ENCODE peak calls at places on chromosome 1, in four cellular contexts. P is GM23338, R is OCI-LY7, X is pancreas. U is an unnamed sample.

GRCh38 chr1:7470904-7471638 is 300.0 kb upstream of the VAMP3 start:
- DNase-seq in R (no peak), P (no peak), X (no peak), U (peak; percentile 89)

GRCh38 chr1:180178511-180179161 is 24.0 kb downstream of the QSOX1 start:
- DNase-seq in P (peak; percentile 85), R (peak; percentile 61), X (peak; percentile 90), U (peak; percentile 66)

GRCh38 chr1:234893725-234894630 is 234.7 kb downstream of the TOMM20 start:
- DNase-seq in R (no peak), P (no peak), X (no peak), U (no peak)

GRCh38 chr1:226457307-226457712 is 49.4 kb upstream of the PARP1 start:
- DNase-seq in R (no peak), P (peak; percentile 93), X (no peak), U (no peak)

GRCh38 chr1:29344336-29344735 is 108.0 kb downstream of the PTPRU start:
- DNase-seq in P (peak; percentile 30), R (no peak), X (no peak), U (no peak)

GRCh38 chr1:33140153-33141149 is 41.4 kb downstream of the TRIM62 start:
- DNase-seq in X (no peak), R (no peak), P (peak; percentile 71), U (no peak)

GRCh38 chr1:186763107-186763506 is 65.6 kb upstream of the PLA2G4A start:
- DNase-seq in P (no peak), X (no peak), R (no peak), U (no peak)

GRCh38 chr1:244388961-244389360 is 62.7 kb downstream of the ADSS2 start:
- DNase-seq in R (no peak), X (no peak), P (no peak), U (no peak)

GRCh38 chr1:9121891-9122409 is 7.0 kb downstream of the GPR157 start:
- DNase-seq in P (no peak), R (no peak), X (no peak), U (no peak)

DNA sequence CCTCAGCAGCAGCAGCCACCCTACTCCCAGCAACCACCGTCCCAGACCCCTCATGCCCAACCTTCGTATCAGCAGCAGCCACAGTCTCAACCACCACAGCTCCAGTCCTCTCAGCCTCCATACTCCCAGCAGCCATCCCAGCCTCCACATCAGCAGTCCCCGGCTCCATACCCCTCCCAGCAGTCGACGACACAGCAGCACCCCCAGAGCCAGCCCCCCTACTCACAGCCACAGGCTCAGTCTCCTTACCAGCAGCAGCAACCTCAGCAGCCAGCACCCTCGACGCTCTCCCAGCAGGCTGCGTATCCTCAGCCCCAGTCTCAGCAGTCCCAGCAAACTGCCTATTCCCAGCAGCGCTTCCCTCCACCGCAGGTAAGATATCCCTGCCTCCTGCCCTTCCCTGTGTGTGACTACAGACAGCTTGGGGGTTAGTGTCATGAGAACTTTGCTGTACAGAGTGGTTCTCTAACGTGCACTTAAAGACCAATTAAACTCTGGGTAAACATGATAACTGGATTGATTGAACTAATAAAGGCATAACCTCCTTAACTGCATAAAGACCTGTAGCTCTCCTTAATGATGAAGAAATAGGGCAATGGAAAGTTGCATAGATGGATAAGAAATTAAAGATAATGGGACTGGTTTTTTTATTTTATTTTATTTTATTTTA is 35.6 kb downstream of the ARID1A start:
- DNase-seq in R (no peak), P (no peak), X (no peak), U (no peak)
- H3K36me3 ChIP-seq in R (peaks cover 96% of the 10 kb centered on the region), P (peaks cover 56% of the 10 kb centered on the region), X (no peaks in the 10 kb centered on the region), U (peaks cover 50% of the 10 kb centered on the region)

GRCh38 chr1:246544001-246544400 is 22.1 kb downstream of the TFB2M start:
- DNase-seq in X (no peak), R (no peak), P (no peak), U (no peak)

GRCh38 chr1:246537441-246537840 is 28.6 kb downstream of the TFB2M start:
- DNase-seq in X (no peak), P (no peak), R (no peak), U (no peak)

GRCh38 chr1:246537887-246538286 is 28.2 kb downstream of the TFB2M start:
- DNase-seq in R (no peak), P (no peak), X (no peak), U (no peak)

DNA sequence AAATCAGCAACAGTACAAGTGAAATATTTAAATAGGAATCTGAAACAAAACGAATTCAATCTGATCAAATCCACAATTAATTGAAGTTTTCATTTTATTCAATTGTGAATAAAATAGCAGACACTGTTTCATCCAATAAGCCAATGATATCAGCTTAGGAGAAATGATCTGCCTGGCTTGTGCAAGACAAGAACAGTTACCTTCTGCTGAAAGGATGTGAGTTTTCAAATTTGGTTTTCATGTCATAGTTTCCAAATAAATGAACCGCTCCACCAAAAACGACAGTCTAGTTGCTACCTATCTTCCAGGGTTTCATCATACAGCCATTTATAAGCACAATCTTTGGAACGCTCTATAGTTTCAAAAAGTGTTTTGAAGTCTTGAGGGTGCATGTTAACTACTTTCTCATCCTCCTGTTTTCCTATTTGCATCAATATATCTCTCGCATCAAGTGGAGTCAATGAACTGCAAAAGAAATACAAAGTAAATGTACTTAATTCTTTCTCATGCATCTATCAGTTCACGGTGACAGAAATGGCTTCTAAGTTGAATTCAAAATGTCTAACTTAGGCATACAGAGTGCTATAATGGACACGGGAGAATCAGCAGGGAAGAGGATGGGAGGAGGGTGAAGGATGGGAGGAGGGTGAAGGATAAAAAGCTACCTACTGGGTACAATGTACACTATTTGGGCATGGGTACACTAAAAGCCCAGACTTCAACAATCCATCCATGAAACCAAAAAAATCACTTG is 25.1 kb downstream of the TFB2M start:
- DNase-seq in R (no peak), P (no peak), X (no peak), U (no peak)
- H3K36me3 ChIP-seq in R (peaks cover 67% of the 10 kb centered on the region), P (peaks cover 21% of the 10 kb centered on the region), X (no peaks in the 10 kb centered on the region), U (peaks cover 19% of the 10 kb centered on the region)

GRCh38 chr1:27592191-27592590 is 11.8 kb downstream of the AHDC1 start:
- DNase-seq in X (no peak), P (no peak), R (no peak), U (no peak)
- H3K36me3 ChIP-seq in X (no peaks in the 10 kb centered on the region), P (no peaks in the 10 kb centered on the region), R (no peaks in the 10 kb centered on the region), U (no peaks in the 10 kb centered on the region)

DNA sequence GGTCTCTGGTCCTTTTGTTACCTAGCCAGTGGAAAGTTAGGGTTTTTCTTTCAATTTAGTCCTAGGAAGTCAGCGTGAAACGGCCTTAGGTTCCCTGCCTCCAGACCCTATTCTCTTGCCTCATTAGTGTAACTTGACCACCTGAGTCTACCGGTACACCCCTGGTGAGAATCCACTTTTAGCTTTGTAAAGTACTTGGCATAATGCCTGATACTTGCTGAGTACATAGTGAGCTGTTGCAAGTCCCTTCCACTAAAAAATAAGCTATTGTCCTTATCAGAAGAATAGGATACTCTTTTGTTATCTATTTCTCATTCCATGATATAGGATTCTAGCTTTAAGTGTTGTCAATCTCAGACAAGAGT is 228.8 kb downstream of the ST6GALNAC3 start:
- DNase-seq in X (no peak), P (no peak), R (no peak), U (no peak)
- H3K36me3 ChIP-seq in X (no peaks in the 10 kb centered on the region), P (no peaks in the 10 kb centered on the region), R (no peaks in the 10 kb centered on the region), U (no peaks in the 10 kb centered on the region)

GRCh38 chr1:113963281-113963906 is 15.9 kb upstream of the OLFML3 start:
- DNase-seq in P (peak; percentile 11), X (no peak), R (peak; percentile 31), U (no peak)

DNA sequence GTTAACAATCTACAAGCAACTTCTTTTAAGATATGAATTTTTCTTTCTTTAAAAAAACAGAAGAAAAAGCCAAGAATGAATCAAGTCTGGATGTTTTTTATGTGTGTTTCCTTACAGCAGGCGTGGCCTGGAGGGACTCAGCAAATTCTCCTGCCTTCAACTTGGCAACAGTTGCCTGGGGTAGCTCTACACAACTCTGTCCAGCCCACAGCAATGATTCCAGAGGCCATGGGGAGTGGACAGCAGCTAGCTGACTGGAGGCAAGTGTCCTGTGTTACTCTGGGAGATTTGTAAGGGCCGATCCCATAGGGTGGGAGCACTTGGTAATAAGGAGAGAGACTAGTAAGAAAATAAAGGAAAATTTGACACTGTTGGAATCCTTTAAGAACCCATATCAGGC is 13.3 kb upstream of the OLFML3 start:
- DNase-seq in R (no peak), P (no peak), X (no peak), U (no peak)
- H3K36me3 ChIP-seq in R (peaks cover 99% of the 10 kb centered on the region), P (peaks cover 45% of the 10 kb centered on the region), X (peaks cover 8% of the 10 kb centered on the region), U (peaks cover 57% of the 10 kb centered on the region)

U was measured in thyroid gland.